ENCODE peak calls at places on chromosome 17, in five cellular contexts. One of them, this sample, is unnamed.

GRCh38 chr17:41500131-41500911 is 5.1 kb downstream of the KRT13 start:
- DNase-seq in left ventricle myocardium inferior: no peak
- DNase-seq in heart left ventricle: no peak
- DNase-seq in fibroblast of pulmonary artery: peak; percentile 47
- DNase-seq in fibroblast of mammary gland: peak; percentile 65
- DNase-seq in this sample: no peak

GRCh38 chr17:78665952-78666920 is 89.0 kb upstream of the DNAH17 start:
- DNase-seq in left ventricle myocardium inferior: peak; percentile 43
- DNase-seq in heart left ventricle: peak; percentile 51
- DNase-seq in fibroblast of pulmonary artery: no peak
- DNase-seq in fibroblast of mammary gland: no peak
- DNase-seq in this sample: no peak

GRCh38 chr17:63282455-63282854 is 163.7 kb downstream of the CYB561 start:
- DNase-seq in left ventricle myocardium inferior: no peak
- DNase-seq in heart left ventricle: no peak
- DNase-seq in fibroblast of pulmonary artery: no peak
- DNase-seq in fibroblast of mammary gland: no peak
- DNase-seq in this sample: no peak

GRCh38 chr17:66570353-66571195 is 264.3 kb upstream of the CACNG5 start:
- DNase-seq in left ventricle myocardium inferior: no peak
- DNase-seq in heart left ventricle: no peak
- DNase-seq in fibroblast of pulmonary artery: no peak
- DNase-seq in fibroblast of mammary gland: no peak
- DNase-seq in this sample: no peak

GRCh38 chr17:4973431-4973830 is 5.8 kb upstream of the SPAG7 start:
- DNase-seq in left ventricle myocardium inferior: no peak
- DNase-seq in heart left ventricle: no peak
- DNase-seq in fibroblast of pulmonary artery: no peak
- DNase-seq in fibroblast of mammary gland: no peak
- DNase-seq in this sample: no peak

GRCh38 chr17:16938031-16938430 is 33.9 kb downstream of the TNFRSF13B start:
- DNase-seq in left ventricle myocardium inferior: no peak
- DNase-seq in heart left ventricle: no peak
- DNase-seq in fibroblast of pulmonary artery: no peak
- DNase-seq in fibroblast of mammary gland: no peak
- DNase-seq in this sample: no peak

GRCh38 chr17:41308918-41309359 is at the start of gene KRTAP16-1:
- DNase-seq in left ventricle myocardium inferior: no peak
- DNase-seq in heart left ventricle: no peak
- DNase-seq in fibroblast of pulmonary artery: no peak
- DNase-seq in fibroblast of mammary gland: no peak
- DNase-seq in this sample: no peak

GRCh38 chr17:82812601-82813000 is 27.2 kb downstream of the ZNF750 start:
- DNase-seq in left ventricle myocardium inferior: no peak
- DNase-seq in heart left ventricle: peak; percentile 8
- DNase-seq in fibroblast of pulmonary artery: no peak
- DNase-seq in fibroblast of mammary gland: no peak
- DNase-seq in this sample: no peak

GRCh38 chr17:64084086-64084939 is 45.6 kb downstream of the ERN1 start:
- DNase-seq in left ventricle myocardium inferior: no peak
- DNase-seq in heart left ventricle: no peak
- DNase-seq in fibroblast of pulmonary artery: peak; percentile 58
- DNase-seq in fibroblast of mammary gland: peak; percentile 75
- DNase-seq in this sample: no peak

GRCh38 chr17:76554131-76554530 is 14.3 kb downstream of the PRCD start:
- DNase-seq in left ventricle myocardium inferior: peak; percentile 75
- DNase-seq in heart left ventricle: peak; percentile 49
- DNase-seq in fibroblast of pulmonary artery: no peak
- DNase-seq in fibroblast of mammary gland: no peak
- DNase-seq in this sample: no peak

GRCh38 chr17:70820276-70820675 is 650.9 kb downstream of the KCNJ2 start:
- DNase-seq in left ventricle myocardium inferior: no peak
- DNase-seq in heart left ventricle: no peak
- DNase-seq in fibroblast of pulmonary artery: no peak
- DNase-seq in fibroblast of mammary gland: peak; percentile 42
- DNase-seq in this sample: no peak

GRCh38 chr17:68310141-68310540 is 18.8 kb downstream of the ARSG start:
- DNase-seq in left ventricle myocardium inferior: no peak
- DNase-seq in heart left ventricle: no peak
- DNase-seq in fibroblast of pulmonary artery: no peak
- DNase-seq in fibroblast of mammary gland: no peak
- DNase-seq in this sample: no peak

GRCh38 chr17:78130080-78130438 is 512 bp upstream of the TMC8 start:
- DNase-seq in left ventricle myocardium inferior: no peak
- DNase-seq in heart left ventricle: no peak
- DNase-seq in fibroblast of pulmonary artery: no peak
- DNase-seq in fibroblast of mammary gland: no peak
- DNase-seq in this sample: no peak

GRCh38 chr17:32523827-32524552 is 37.2 kb downstream of the CDK5R1 start:
- DNase-seq in left ventricle myocardium inferior: no peak
- DNase-seq in heart left ventricle: no peak
- DNase-seq in fibroblast of pulmonary artery: no peak
- DNase-seq in fibroblast of mammary gland: no peak
- DNase-seq in this sample: no peak

GRCh38 chr17:16463341-16464000 is 28.5 kb downstream of the LRRC75A start:
- DNase-seq in left ventricle myocardium inferior: peak; percentile 63
- DNase-seq in heart left ventricle: peak; percentile 73
- DNase-seq in fibroblast of pulmonary artery: peak; percentile 45
- DNase-seq in fibroblast of mammary gland: no peak
- DNase-seq in this sample: no peak

GRCh38 chr17:57577751-57578607 is 167.1 kb downstream of the CCDC182 start:
- DNase-seq in left ventricle myocardium inferior: peak; percentile 35
- DNase-seq in heart left ventricle: peak; percentile 45
- DNase-seq in fibroblast of pulmonary artery: peak; percentile 92
- DNase-seq in fibroblast of mammary gland: peak; percentile 71
- DNase-seq in this sample: no peak

GRCh38 chr17:69567130-69567529 is 152.6 kb downstream of the MAP2K6 start:
- DNase-seq in left ventricle myocardium inferior: no peak
- DNase-seq in heart left ventricle: no peak
- DNase-seq in fibroblast of pulmonary artery: peak; percentile 14
- DNase-seq in fibroblast of mammary gland: no peak
- DNase-seq in this sample: no peak

GRCh38 chr17:74738051-74738996 is 1.3 kb downstream of the RAB37 start:
- DNase-seq in left ventricle myocardium inferior: peak; percentile 53
- DNase-seq in heart left ventricle: no peak
- DNase-seq in fibroblast of pulmonary artery: peak; percentile 36
- DNase-seq in fibroblast of mammary gland: no peak
- DNase-seq in this sample: no peak

GRCh38 chr17:62855136-62855535 is 47.0 kb upstream of the MARCHF10 start:
- DNase-seq in left ventricle myocardium inferior: no peak
- DNase-seq in heart left ventricle: no peak
- DNase-seq in fibroblast of pulmonary artery: no peak
- DNase-seq in fibroblast of mammary gland: no peak
- DNase-seq in this sample: no peak

GRCh38 chr17:75093543-75094158 is 5.9 kb downstream of the SLC16A5 start:
- DNase-seq in left ventricle myocardium inferior: no peak
- DNase-seq in heart left ventricle: no peak
- DNase-seq in fibroblast of pulmonary artery: no peak
- DNase-seq in fibroblast of mammary gland: no peak
- DNase-seq in this sample: no peak

GRCh38 chr17:45688353-45688752 is 95.8 kb upstream of the CRHR1 start:
- DNase-seq in left ventricle myocardium inferior: no peak
- DNase-seq in heart left ventricle: no peak
- DNase-seq in fibroblast of pulmonary artery: no peak
- DNase-seq in fibroblast of mammary gland: peak; percentile 4
- DNase-seq in this sample: no peak

GRCh38 chr17:55089955-55090573 is 121.5 kb downstream of the STXBP4 start:
- DNase-seq in left ventricle myocardium inferior: no peak
- DNase-seq in heart left ventricle: no peak
- DNase-seq in fibroblast of pulmonary artery: peak; percentile 33
- DNase-seq in fibroblast of mammary gland: peak; percentile 33
- DNase-seq in this sample: no peak

GRCh38 chr17:8150194-8151119 is 1.7 kb downstream of the PER1 start:
- DNase-seq in left ventricle myocardium inferior: no peak
- DNase-seq in heart left ventricle: no peak
- DNase-seq in fibroblast of pulmonary artery: no peak
- DNase-seq in fibroblast of mammary gland: no peak
- DNase-seq in this sample: no peak

GRCh38 chr17:73974536-73974935 is 228.9 kb upstream of the RPL38 start:
- DNase-seq in left ventricle myocardium inferior: no peak
- DNase-seq in heart left ventricle: no peak
- DNase-seq in fibroblast of pulmonary artery: no peak
- DNase-seq in fibroblast of mammary gland: no peak
- DNase-seq in this sample: no peak

GRCh38 chr17:74024871-74025531 is 178.5 kb upstream of the RPL38 start:
- DNase-seq in left ventricle myocardium inferior: no peak
- DNase-seq in heart left ventricle: no peak
- DNase-seq in fibroblast of pulmonary artery: no peak
- DNase-seq in fibroblast of mammary gland: no peak
- DNase-seq in this sample: no peak

GRCh38 chr17:46110219-46110618 is 83.0 kb downstream of the KANSL1 start:
- DNase-seq in left ventricle myocardium inferior: no peak
- DNase-seq in heart left ventricle: no peak
- DNase-seq in fibroblast of pulmonary artery: no peak
- DNase-seq in fibroblast of mammary gland: no peak
- DNase-seq in this sample: no peak

GRCh38 chr17:78973196-78973595 is 6.5 kb downstream of the LGALS3BP start:
- DNase-seq in left ventricle myocardium inferior: no peak
- DNase-seq in heart left ventricle: peak; percentile 64
- DNase-seq in fibroblast of pulmonary artery: no peak
- DNase-seq in fibroblast of mammary gland: no peak
- DNase-seq in this sample: no peak

GRCh38 chr17:44733753-44734152 is 25.0 kb upstream of the ADAM11 start:
- DNase-seq in left ventricle myocardium inferior: no peak
- DNase-seq in heart left ventricle: no peak
- DNase-seq in fibroblast of pulmonary artery: peak; percentile 17
- DNase-seq in fibroblast of mammary gland: peak; percentile 5
- DNase-seq in this sample: no peak

DNA sequence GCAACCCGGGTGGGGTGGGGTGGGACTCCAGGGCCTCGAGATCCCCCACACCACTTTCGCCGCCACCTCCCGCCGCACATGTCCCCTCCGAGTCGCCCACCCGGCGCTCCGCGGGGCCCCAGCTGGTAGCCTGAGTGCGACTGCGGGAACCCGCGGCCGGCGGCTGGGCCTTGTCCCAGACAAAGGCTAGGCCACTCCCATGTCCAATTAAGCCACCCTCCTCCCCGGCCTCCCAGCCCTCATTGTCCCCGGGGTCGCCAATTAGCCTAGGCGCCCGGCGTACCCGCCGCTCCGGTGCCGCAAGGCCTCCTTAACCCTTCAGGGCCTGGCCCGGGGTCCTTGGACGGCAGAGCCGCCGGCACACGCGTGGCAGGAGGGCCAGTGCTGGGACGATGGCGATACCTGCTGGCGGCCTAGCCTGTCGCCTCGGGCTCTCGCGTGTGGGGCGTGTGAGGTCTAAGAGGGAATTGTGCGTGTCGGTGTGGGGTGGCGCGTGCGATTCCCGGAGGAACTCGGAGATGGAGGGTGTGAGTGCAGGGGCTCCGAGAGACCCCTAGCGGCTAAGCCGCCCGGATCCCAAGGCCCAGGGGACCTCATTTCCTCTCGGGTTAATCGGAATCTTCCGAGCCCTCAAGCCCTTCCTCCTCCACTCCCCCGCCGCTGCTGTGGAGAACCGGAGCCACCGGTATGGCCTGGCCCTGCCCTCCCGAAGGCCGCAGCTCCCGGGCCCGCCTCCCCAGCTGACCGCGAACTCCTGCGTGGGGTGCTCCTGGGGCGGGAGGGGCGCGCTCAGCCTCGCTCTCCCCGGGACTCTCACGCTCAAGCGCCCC is 11.7 kb downstream of the TBX2 start:
- DNase-seq in left ventricle myocardium inferior: no peak
- DNase-seq in heart left ventricle: peak; percentile 72
- DNase-seq in fibroblast of pulmonary artery: no peak
- DNase-seq in fibroblast of mammary gland: peak; percentile 76
- DNase-seq in this sample: no peak
- H3K4me3 ChIP-seq in left ventricle myocardium inferior: peak overlapping the region; percentile 77
- H3K4me3 ChIP-seq in heart left ventricle: peak overlapping the region; percentile 70
- H3K4me3 ChIP-seq in fibroblast of pulmonary artery: peak overlapping the region; percentile 57
- H3K4me3 ChIP-seq in fibroblast of mammary gland: peak overlapping the region; percentile 56
- H3K4me3 ChIP-seq in this sample: peak overlapping the region; percentile 48

DNA sequence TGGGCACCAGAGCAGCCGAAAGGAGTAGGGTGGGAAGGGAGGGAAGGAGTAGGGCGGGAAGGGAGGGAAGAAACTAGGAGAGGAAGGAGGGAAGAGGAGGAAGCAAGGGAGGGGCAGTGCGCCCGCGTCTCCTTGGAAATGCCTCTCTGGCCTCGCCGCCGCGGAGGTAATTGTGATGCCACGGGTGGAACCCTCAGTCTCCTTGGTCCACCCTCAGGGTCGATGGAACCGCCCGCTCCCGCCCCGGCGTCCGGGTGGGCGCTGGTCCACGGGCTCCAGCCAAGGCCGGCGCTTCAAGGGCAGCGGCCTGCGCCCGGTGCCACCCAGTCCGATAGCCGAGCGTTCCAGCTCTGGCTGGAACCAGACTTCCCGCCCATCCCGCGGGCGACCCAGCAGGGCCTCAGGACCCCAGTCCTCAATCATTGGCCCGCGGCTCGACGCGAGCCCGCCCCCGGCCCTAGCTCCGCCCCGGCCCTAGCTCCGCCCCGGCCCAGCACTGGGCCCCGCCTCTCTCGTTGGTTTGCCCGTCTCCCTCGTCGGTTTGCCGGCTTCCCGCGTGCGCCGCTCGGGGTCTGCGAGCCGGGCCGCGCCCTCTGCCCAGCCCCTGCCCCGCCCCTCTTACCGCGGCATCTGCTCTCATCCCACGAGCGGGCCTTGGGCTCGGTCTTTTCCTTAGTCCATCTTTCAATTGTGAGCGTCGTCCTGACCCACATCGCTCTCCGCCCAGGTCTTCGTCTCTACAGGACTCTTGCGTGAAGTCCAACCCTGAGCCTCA is 553 bp downstream of the PROCA1 start:
- DNase-seq in left ventricle myocardium inferior: peak; percentile 90
- DNase-seq in heart left ventricle: peak; percentile 91
- DNase-seq in fibroblast of pulmonary artery: peak; percentile 88
- DNase-seq in fibroblast of mammary gland: peak; percentile 82
- DNase-seq in this sample: peak; percentile 85
- H3K4me3 ChIP-seq in left ventricle myocardium inferior: peak overlapping the region; percentile 79
- H3K4me3 ChIP-seq in heart left ventricle: peak overlapping the region; percentile 69
- H3K4me3 ChIP-seq in fibroblast of pulmonary artery: peak overlapping the region; percentile 55
- H3K4me3 ChIP-seq in fibroblast of mammary gland: peak overlapping the region; percentile 46
- H3K4me3 ChIP-seq in this sample: peak overlapping the region; percentile 67

DNA sequence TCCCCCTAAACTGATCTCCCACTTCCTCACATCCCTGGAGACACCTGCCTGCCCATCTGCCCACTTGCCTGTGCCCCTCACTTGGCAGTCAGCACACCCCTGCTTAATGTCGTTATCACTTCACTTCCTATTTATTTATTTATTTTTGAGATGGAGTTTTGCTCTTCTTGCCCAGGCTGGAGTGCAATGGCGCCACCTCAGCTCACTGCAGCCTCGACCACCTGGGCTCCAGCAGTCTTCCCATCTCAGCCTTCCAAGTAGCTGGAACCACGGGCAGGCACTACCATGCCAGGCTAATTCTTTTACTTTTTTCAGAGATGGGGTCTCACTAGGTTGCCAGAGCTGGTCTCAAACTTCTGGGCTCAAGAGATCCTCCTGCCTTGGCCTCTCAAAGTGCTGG is 23.5 kb upstream of the PHOSPHO1 start:
- DNase-seq in left ventricle myocardium inferior: no peak
- DNase-seq in heart left ventricle: no peak
- DNase-seq in fibroblast of pulmonary artery: no peak
- DNase-seq in fibroblast of mammary gland: no peak
- DNase-seq in this sample: no peak
- H3K4me3 ChIP-seq in left ventricle myocardium inferior: no peak overlapping the region
- H3K4me3 ChIP-seq in heart left ventricle: no peak overlapping the region
- H3K4me3 ChIP-seq in fibroblast of pulmonary artery: no peak overlapping the region
- H3K4me3 ChIP-seq in fibroblast of mammary gland: no peak overlapping the region
- H3K4me3 ChIP-seq in this sample: no peak overlapping the region

GRCh38 chr17:81394377-81394747 is 895 bp upstream of the BAHCC1 start:
- DNase-seq in left ventricle myocardium inferior: no peak
- DNase-seq in heart left ventricle: no peak
- DNase-seq in fibroblast of pulmonary artery: no peak
- DNase-seq in fibroblast of mammary gland: no peak
- DNase-seq in this sample: no peak
- H3K4me3 ChIP-seq in left ventricle myocardium inferior: peak overlapping the region; percentile 96
- H3K4me3 ChIP-seq in heart left ventricle: peak overlapping the region; percentile 82
- H3K4me3 ChIP-seq in fibroblast of pulmonary artery: peak overlapping the region; percentile 27
- H3K4me3 ChIP-seq in fibroblast of mammary gland: peak overlapping the region; percentile 30
- H3K4me3 ChIP-seq in this sample: no peak overlapping the region

This sample was measured in iPS DF 6.9.